ENCODE peak calls at places on chromosomes 2 and 18, in seven cellular contexts. W is kidney, M is PC-3, I is mesothelial cell of epicardium, G is RWPE1, H is fibroblast of pulmonary artery, O is epithelial cell of esophagus. K is an unnamed sample.

GRCh38 chr2:191150451-191151314 is at the start of gene STAT4:
- DNase-seq in O (peak), I (peak), W (peak), H (peak), M (peak), G (no peak), K (peak)

GRCh38 chr18:48892146-48892855 is 58.5 kb downstream of the SMAD7 start:
- DNase-seq in O (peak), W (no peak), M (no peak), H (no peak), G (no peak), I (no peak), K (no peak)

GRCh38 chr2:98205901-98206300 is 118.9 kb downstream of the VWA3B start:
- DNase-seq in O (no peak), M (no peak), H (no peak), I (no peak), W (no peak), G (peak), K (no peak)

GRCh38 chr2:11286749-11287148 is 57.7 kb downstream of the ROCK2 start:
- DNase-seq in M (no peak), G (no peak), I (no peak), H (peak), W (no peak), O (peak), K (no peak)

GRCh38 chr18:39561136-39561535 is 1995.5 kb upstream of the CELF4 start:
- DNase-seq in W (no peak), G (no peak), M (no peak), O (no peak), I (no peak), H (peak), K (no peak)

GRCh38 chr2:88018969-88019368 is 2.6 kb upstream of the RNU2-63P start:
- DNase-seq in M (no peak), W (no peak), H (no peak), G (no peak), O (no peak), I (no peak), K (no peak)

GRCh38 chr18:54528942-54529376 is 62.1 kb upstream of the DYNAP start:
- DNase-seq in I (no peak), M (no peak), G (no peak), W (no peak), H (no peak), O (no peak), K (no peak)

GRCh38 chr2:106269591-106270291 is 75.6 kb upstream of the UXS1 start:
- DNase-seq in M (peak), H (no peak), W (peak), G (no peak), I (no peak), O (peak), K (peak)

GRCh38 chr2:151261977-151262291 is 271 bp upstream of the RBM43 start:
- DNase-seq in H (no peak), M (no peak), G (no peak), W (no peak), I (no peak), O (no peak), K (no peak)

GRCh38 chr2:112204411-112204810 is 50.4 kb downstream of the ZC3H8 start:
- DNase-seq in M (no peak), O (peak), H (peak), W (no peak), G (no peak), I (no peak), K (no peak)

GRCh38 chr2:171574149-171574795 is 52.0 kb downstream of the CYBRD1 start:
- DNase-seq in I (peak), H (peak), M (peak), W (peak), O (peak), G (peak), K (peak)

GRCh38 chr2:31335921-31336570 is 78.5 kb downstream of the XDH start:
- DNase-seq in H (peak), O (peak), I (no peak), M (peak), G (no peak), W (no peak), K (no peak)

GRCh38 chr2:17901246-17901645 is 22.8 kb downstream of the KCNS3 start:
- DNase-seq in I (no peak), O (peak), G (peak), H (no peak), W (no peak), M (no peak), K (peak)

GRCh38 chr2:240790370-240791210 is 29.4 kb downstream of the KIF1A start:
- DNase-seq in I (no peak), H (no peak), W (peak), M (no peak), O (no peak), G (no peak), K (no peak)

GRCh38 chr18:65990944-65991708 is 240.3 kb downstream of the CDH7 start:
- DNase-seq in G (no peak), H (no peak), I (no peak), O (no peak), M (peak), W (no peak), K (no peak)

GRCh38 chr2:10072656-10073480 is 7.3 kb downstream of the CYS1 start:
- DNase-seq in I (peak), M (peak), W (peak), G (peak), O (peak), H (peak), K (peak)

GRCh38 chr18:10020176-10020575 is 106.4 kb downstream of the VAPA start:
- DNase-seq in O (peak), I (no peak), M (peak), W (no peak), G (no peak), H (no peak), K (peak)

GRCh38 chr2:15521782-15522181 is 39.4 kb downstream of the NBAS start:
- DNase-seq in W (no peak), M (no peak), O (no peak), H (no peak), G (no peak), I (no peak), K (no peak)

GRCh38 chr18:79944126-79944731 is 7.2 kb downstream of the SLC66A2 start:
- DNase-seq in I (no peak), G (no peak), M (no peak), H (peak), O (no peak), W (no peak), K (no peak)

GRCh38 chr18:12857215-12857924 is 26.7 kb downstream of the PTPN2 start:
- DNase-seq in M (no peak), H (no peak), W (no peak), O (no peak), I (no peak), G (no peak), K (no peak)

GRCh38 chr2:102116675-102117471 is 25.7 kb upstream of the IL1R1 start:
- DNase-seq in I (no peak), W (no peak), M (no peak), G (no peak), O (no peak), H (peak), K (no peak)

DNA sequence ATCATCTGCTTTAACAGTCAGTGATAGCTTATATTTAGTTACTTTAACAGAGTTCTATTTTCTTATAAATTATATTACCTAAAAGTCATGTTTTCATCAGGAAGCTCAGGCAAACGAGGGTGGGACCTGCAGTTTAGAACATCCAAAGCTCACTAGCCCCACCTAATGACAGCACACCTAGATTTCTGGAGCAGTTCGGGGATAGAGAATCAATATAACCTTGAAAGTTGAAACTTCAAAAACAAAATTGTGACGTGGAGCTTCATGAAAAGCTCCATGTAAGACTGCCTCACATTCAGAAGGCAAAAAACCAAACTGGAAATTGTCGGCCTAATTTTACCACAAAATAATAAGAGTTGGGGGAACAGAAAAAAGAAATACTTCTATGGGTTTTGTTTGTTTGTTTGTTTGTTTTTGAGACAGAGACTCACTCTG is 185.9 kb upstream of the CCDC150 start:
- DNase-seq in I (no peak), G (peak), O (peak), H (peak), W (no peak), M (peak), K (peak)
- TF ChIP-seq CTCF in I (no peak), G (peak), O (peak), H (peak), W (peak), M (peak), K (peak)

GRCh38 chr2:105177546-105178254 is 63.8 kb upstream of the GPR45 start:
- DNase-seq in G (no peak), W (no peak), M (no peak), O (no peak), H (no peak), I (no peak), K (no peak)

GRCh38 chr2:105180491-105180972 is 61.0 kb upstream of the GPR45 start:
- DNase-seq in I (no peak), G (no peak), W (no peak), M (no peak), O (no peak), H (no peak), K (no peak)

GRCh38 chr2:105177008-105177407 is 64.5 kb upstream of the GPR45 start:
- DNase-seq in O (no peak), I (no peak), W (no peak), G (no peak), M (no peak), H (no peak), K (no peak)

GRCh38 chr2:105181282-105181681 is 60.3 kb upstream of the GPR45 start:
- DNase-seq in W (no peak), I (no peak), G (no peak), M (no peak), H (peak), O (no peak), K (no peak)

GRCh38 chr2:105179469-105180372 is 61.8 kb upstream of the GPR45 start:
- DNase-seq in W (peak), M (peak), H (peak), I (no peak), O (peak), G (peak), K (peak)
- TF ChIP-seq CTCF in W (peak), M (peak), H (peak), I (no peak), O (peak), G (peak), K (peak)

GRCh38 chr2:39664478-39664877 is 1.2 kb upstream of the TMEM178A start:
- DNase-seq in O (no peak), W (no peak), I (no peak), H (no peak), M (no peak), G (no peak), K (no peak)

GRCh38 chr2:39661771-39662325 is 3.9 kb upstream of the TMEM178A start:
- DNase-seq in H (no peak), M (no peak), I (no peak), O (no peak), W (no peak), G (no peak), K (no peak)

GRCh38 chr2:39665811-39666488 is at the start of gene TMEM178A:
- DNase-seq in M (no peak), G (no peak), W (peak), H (no peak), O (no peak), I (peak), K (peak)

GRCh38 chr2:39664898-39665591 is 672 bp upstream of the TMEM178A start:
- DNase-seq in H (no peak), W (no peak), O (no peak), G (no peak), M (no peak), I (no peak), K (no peak)

GRCh38 chr2:39663187-39663930 is 2.4 kb upstream of the TMEM178A start:
- DNase-seq in M (no peak), W (no peak), G (no peak), H (no peak), O (no peak), I (no peak), K (no peak)
- TF ChIP-seq CTCF in M (no peak), W (no peak), G (no peak), H (no peak), O (no peak), I (no peak), K (no peak)

GRCh38 chr2:42012651-42013050 is 35.2 kb upstream of the PKDCC start:
- DNase-seq in H (no peak), M (no peak), I (no peak), W (no peak), G (no peak), O (no peak), K (no peak)
- TF ChIP-seq CTCF in H (peak), M (peak), I (no peak), W (no peak), G (no peak), O (no peak), K (no peak)

GRCh38 chr2:27115485-27115884 is 3.4 kb downstream of the CGREF1 start:
- DNase-seq in W (no peak), H (no peak), M (peak), I (no peak), G (no peak), O (peak), K (no peak)

GRCh38 chr2:27118525-27119329 is at the start of gene CGREF1:
- DNase-seq in W (no peak), G (peak), O (peak), M (peak), H (no peak), I (no peak), K (peak)

GRCh38 chr2:27122791-27123190 is 824 bp upstream of the ABHD1 start:
- DNase-seq in H (no peak), W (no peak), I (no peak), O (no peak), M (no peak), G (no peak), K (no peak)

GRCh38 chr2:27123302-27124150 is at the start of gene ABHD1:
- DNase-seq in W (peak), I (peak), O (peak), G (no peak), H (no peak), M (no peak), K (peak)

DNA sequence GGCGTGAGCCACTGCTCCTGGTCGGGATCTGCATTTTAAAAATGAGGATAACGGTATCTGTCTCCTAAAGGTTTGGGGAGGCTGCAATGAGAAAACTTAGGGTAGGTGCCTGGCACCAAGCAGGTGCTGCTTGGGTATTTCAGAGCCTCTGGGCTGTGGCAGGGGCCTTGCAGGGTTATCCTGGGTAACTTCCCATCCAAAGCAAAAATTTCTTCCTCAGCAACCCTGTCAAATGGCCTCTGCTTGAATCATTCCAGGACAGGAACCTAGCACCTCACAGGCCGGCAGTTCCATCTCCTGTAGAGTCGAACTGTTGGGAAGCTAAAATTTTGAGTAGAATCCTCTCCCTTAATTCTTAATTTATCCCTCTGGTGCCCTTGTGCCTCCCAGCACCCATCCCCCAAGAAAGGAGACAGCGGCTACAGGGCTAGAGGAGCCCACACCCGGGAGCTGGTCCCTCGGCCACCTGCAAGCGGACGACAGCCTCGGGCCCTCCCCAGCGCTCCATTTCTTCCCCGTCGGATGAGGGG is 868 bp downstream of the CGREF1 start:
- DNase-seq in O (no peak), G (no peak), W (no peak), H (no peak), I (no peak), M (no peak), K (no peak)
- TF ChIP-seq CTCF in O (no peak), G (no peak), W (no peak), H (no peak), I (no peak), M (no peak), K (no peak)

DNA sequence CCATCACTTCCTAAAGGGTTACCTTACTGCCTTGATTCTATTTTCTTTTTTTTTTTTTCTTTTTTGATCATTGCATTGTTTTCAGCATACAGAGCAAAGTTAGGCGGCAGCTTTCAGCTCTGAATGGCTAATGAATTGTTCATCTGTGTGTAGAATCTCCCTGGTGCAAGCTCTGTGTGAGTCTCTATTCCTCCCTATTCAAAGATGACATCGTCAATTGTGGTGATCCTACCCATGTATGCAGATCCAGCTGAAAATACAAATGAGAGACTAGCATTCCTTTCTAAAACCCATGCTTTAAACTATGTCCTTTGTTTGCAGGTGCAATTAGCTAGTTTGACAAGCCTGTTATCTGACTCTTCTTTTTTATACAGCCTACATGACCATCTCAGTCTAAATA is 539.0 kb downstream of the ARHGAP15 start:
- DNase-seq in W (no peak), O (no peak), G (no peak), M (no peak), I (no peak), H (no peak), K (no peak)
- TF ChIP-seq CTCF in W (no peak), O (no peak), G (no peak), M (no peak), I (no peak), H (no peak), K (no peak)

DNA sequence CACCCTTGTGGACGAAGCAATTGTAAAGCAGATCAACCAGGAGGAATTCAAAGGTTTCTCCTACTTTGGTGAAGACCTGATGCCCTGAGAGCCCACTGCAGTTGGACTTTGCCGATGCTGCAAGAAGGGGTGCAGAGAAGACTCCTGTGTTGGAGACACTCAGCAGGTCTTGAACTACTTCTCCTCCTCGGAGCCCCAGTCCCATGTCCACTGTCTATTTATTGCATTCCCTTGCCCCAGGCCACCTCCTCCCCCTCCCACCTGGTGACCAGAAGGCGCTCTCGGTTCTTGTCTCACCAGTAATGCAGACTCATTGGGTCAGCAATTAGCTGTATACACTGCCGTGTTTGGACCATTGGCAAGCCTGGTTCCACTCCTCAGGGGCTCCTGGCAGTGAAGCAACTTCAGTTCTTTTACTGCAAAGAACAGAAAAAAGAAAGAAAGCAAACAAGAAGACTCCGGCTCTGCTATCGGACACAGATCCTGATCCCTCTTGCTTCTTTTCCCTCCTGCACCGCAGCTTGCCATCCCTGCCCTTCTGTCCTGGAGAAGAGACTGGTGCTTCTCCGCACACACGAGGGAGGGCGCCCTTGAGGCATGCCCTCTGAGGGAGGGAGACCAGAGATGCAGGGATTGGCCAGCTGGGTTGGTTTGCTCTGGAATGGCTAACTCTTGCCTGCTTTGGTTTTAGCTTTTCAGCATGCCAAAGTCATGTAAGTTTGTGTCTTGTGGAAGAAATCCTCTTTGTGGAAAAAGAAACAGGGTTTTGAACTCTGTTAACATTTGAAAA is 112.2 kb upstream of the EPAS1 start:
- DNase-seq in H (no peak), O (no peak), W (no peak), M (no peak), G (no peak), I (no peak), K (no peak)
- TF ChIP-seq CTCF in H (no peak), O (peak), W (no peak), M (no peak), G (no peak), I (no peak), K (no peak)